ENCODE peak calls at places on chromosomes 12 and 14, in seven cellular contexts. I is tibial nerve, R is MM.1S, E is Peyer's patch, C is foreskin fibroblast, Z is HepG2, F is esophagus squamous epithelium. D is an unnamed sample.

GRCh38 chr14:94773017-94773681 is 3.2 kb upstream of the GSC start:
- DNase-seq in I (no peak), R (no peak), E (no peak), C (no peak), Z (no peak), F (no peak), D (no peak)

GRCh38 chr12:108888031-108888430 is 8.1 kb downstream of the DAO start:
- DNase-seq in I (no peak), R (no peak), E (no peak), C (no peak), Z (no peak), F (no peak), D (no peak)

GRCh38 chr12:76919388-76920181 is 40.8 kb upstream of the CSRP2 start:
- DNase-seq in I (no peak), R (no peak), E (no peak), C (no peak), Z (no peak), F (no peak), D (no peak)

GRCh38 chr12:15496738-15497137 is 174.4 kb downstream of the PTPRO start:
- DNase-seq in I (no peak), R (no peak), E (no peak), C (no peak), Z (no peak), F (no peak), D (no peak)

GRCh38 chr12:71755146-71755892 is 656 bp downstream of the RAB21 start:
- DNase-seq in I (no peak), R (peak), E (peak), C (peak), Z (peak), F (no peak), D (peak)

GRCh38 chr12:109544955-109545531 is 28.3 kb downstream of the MMAB start:
- DNase-seq in I (no peak), R (no peak), E (no peak), C (peak), Z (no peak), F (no peak), D (no peak)

GRCh38 chr12:66713984-66714383 is 35.1 kb upstream of the GRIP1 start:
- DNase-seq in I (no peak), R (peak), E (no peak), C (no peak), Z (no peak), F (no peak), D (no peak)

GRCh38 chr14:94890755-94891154 is 120.8 kb upstream of the GSC start:
- DNase-seq in I (no peak), R (no peak), E (no peak), C (peak), Z (no peak), F (no peak), D (no peak)

GRCh38 chr12:42735869-42736361 is 146.4 kb upstream of the PRICKLE1 start:
- DNase-seq in I (no peak), R (no peak), E (no peak), C (peak), Z (no peak), F (no peak), D (no peak)

GRCh38 chr14:24037658-24038037 is 14.2 kb upstream of the CARMIL3 start:
- DNase-seq in I (no peak), R (no peak), E (no peak), C (no peak), Z (no peak), F (no peak), D (no peak)

GRCh38 chr14:91056361-91056760 is 4.1 kb downstream of the RPS6KA5 start:
- DNase-seq in I (no peak), R (no peak), E (no peak), C (no peak), Z (no peak), F (no peak), D (no peak)

GRCh38 chr14:52082903-52083302 is 14.0 kb upstream of the NID2 start:
- DNase-seq in I (no peak), R (no peak), E (no peak), C (no peak), Z (no peak), F (no peak), D (no peak)

GRCh38 chr12:78977463-78977862 is 112.9 kb downstream of the SYT1 start:
- DNase-seq in I (no peak), R (no peak), E (no peak), C (peak), Z (no peak), F (no peak), D (no peak)

GRCh38 chr12:74619886-74620285 is 82.3 kb downstream of the ATXN7L3B start:
- DNase-seq in I (no peak), R (no peak), E (no peak), C (no peak), Z (no peak), F (no peak), D (no peak)

GRCh38 chr12:101407054-101407437 is 526 bp downstream of the ARL1 start:
- DNase-seq in I (no peak), R (no peak), E (no peak), C (no peak), Z (peak), F (no peak), D (no peak)

GRCh38 chr12:65607271-65607880 is 216.9 kb upstream of the HMGA2 start:
- DNase-seq in I (no peak), R (no peak), E (no peak), C (peak), Z (no peak), F (no peak), D (no peak)

GRCh38 chr14:34199585-34199984 is 248.7 kb upstream of the EGLN3 start:
- DNase-seq in I (no peak), R (no peak), E (no peak), C (peak), Z (no peak), F (no peak), D (no peak)

GRCh38 chr12:109144224-109144623 is 27.8 kb downstream of the ACACB start:
- DNase-seq in I (no peak), R (no peak), E (no peak), C (no peak), Z (no peak), F (no peak), D (no peak)

GRCh38 chr12:45726594-45727300 is 2.8 kb upstream of the ARID2 start:
- DNase-seq in I (peak), R (peak), E (peak), C (peak), Z (peak), F (no peak), D (no peak)

GRCh38 chr12:122917508-122918227 is 21.7 kb upstream of the VPS37B start:
- DNase-seq in I (no peak), R (no peak), E (peak), C (peak), Z (peak), F (no peak), D (no peak)

GRCh38 chr12:77062846-77063461 is 2.4 kb downstream of the E2F7 start:
- DNase-seq in I (no peak), R (peak), E (no peak), C (peak), Z (no peak), F (no peak), D (peak)

GRCh38 chr12:46224401-46224800 is 44.4 kb downstream of the SLC38A1 start:
- DNase-seq in I (peak), R (no peak), E (no peak), C (peak), Z (no peak), F (no peak), D (no peak)

GRCh38 chr14:100102156-100102785 is 37.0 kb downstream of the EVL start:
- DNase-seq in I (no peak), R (no peak), E (no peak), C (no peak), Z (no peak), F (no peak), D (no peak)
- TF ChIP-seq CTCF in I (no peak), R (no peak), E (no peak), C (no peak), Z (no peak), F (no peak), D (no peak)

GRCh38 chr12:2110841-2111566 is 58.2 kb downstream of the CACNA1C start:
- DNase-seq in I (no peak), R (no peak), E (peak), C (no peak), Z (no peak), F (no peak), D (no peak)
- H3K4me3 ChIP-seq in I (no peak), R (no peak), E (no peak), C (no peak), Z (no peak), F (no peak), D (no peak)

GRCh38 chr12:113497709-113498108 is 26.0 kb upstream of the LHX5 start:
- DNase-seq in I (no peak), R (no peak), E (no peak), C (no peak), Z (no peak), F (no peak), D (no peak)
- TF ChIP-seq CTCF in I (no peak), R (no peak), E (no peak), C (no peak), Z (no peak), F (no peak), D (no peak)

DNA sequence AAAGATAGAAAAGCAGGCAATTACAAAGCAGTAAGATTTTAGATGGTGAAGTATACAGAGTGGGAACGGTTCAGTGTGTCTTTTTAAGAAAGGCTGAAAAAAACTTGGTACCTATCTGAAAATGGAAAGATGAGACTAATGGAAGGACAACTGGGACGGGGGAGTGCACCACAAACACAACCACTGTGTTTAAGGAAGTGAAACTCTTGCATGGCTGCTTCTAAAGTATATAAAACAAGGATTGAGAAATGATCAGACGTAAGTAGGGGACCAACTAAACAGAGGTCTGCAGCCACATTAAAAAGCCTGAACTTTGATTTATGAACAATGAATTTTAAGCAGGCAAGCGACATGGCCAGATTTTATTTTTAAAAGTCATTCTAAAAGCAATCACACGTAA is 328.6 kb downstream of the MDGA2 start:
- DNase-seq in I (no peak), R (no peak), E (no peak), C (no peak), Z (no peak), F (no peak), D (no peak)
- H3K4me3 ChIP-seq in I (no peak), R (no peak), E (no peak), C (no peak), Z (no peak), F (no peak), D (no peak)

GRCh38 chr12:96985515-96986362 is 78.7 kb downstream of the NEDD1 start:
- DNase-seq in I (no peak), R (peak), E (peak), C (peak), Z (no peak), F (no peak), D (no peak)

GRCh38 chr12:96994900-96995299 is 87.8 kb downstream of the NEDD1 start:
- DNase-seq in I (no peak), R (no peak), E (no peak), C (no peak), Z (no peak), F (no peak), D (no peak)

GRCh38 chr12:96986883-96987523 is 79.9 kb downstream of the NEDD1 start:
- DNase-seq in I (no peak), R (peak), E (no peak), C (peak), Z (peak), F (no peak), D (no peak)

GRCh38 chr12:96988919-96989318 is 81.9 kb downstream of the NEDD1 start:
- DNase-seq in I (no peak), R (no peak), E (no peak), C (no peak), Z (no peak), F (no peak), D (no peak)

GRCh38 chr12:96989916-96990315 is 82.9 kb downstream of the NEDD1 start:
- DNase-seq in I (no peak), R (peak), E (no peak), C (no peak), Z (peak), F (no peak), D (peak)
- TF ChIP-seq CTCF in I (no peak), R (peak), E (no peak), C (no peak), Z (peak), F (no peak), D (peak)